ENCODE peak calls at places on chromosomes 4 and X, in five cellular contexts. V, G, S, K and L are unnamed samples. For H3K9me3, the result is how much of the 10 kb centered on the place peaks cover.

GRCh38 chr4:148026022-148026421 is 294.1 kb downstream of the ARHGAP10 start:
- DNase-seq in G (peak), S (no peak), V (no peak), K (no peak), L (no peak)

GRCh38 chrX:119187298-119187697 is 48.8 kb upstream of the PGRMC1 start:
- DNase-seq in G (no peak), V (no peak), K (no peak), S (no peak), L (no peak)

GRCh38 chr4:82954212-82954611 is 53.7 kb downstream of the THAP9 start:
- DNase-seq in K (no peak), S (no peak), V (no peak), G (no peak), L (no peak)

GRCh38 chrX:97363843-97364242 is 480.1 kb downstream of the RPA4 start:
- DNase-seq in V (no peak), S (no peak), K (no peak), G (no peak), L (no peak)

GRCh38 chrX:110420771-110421498 is 62.3 kb downstream of the RTL9 start:
- DNase-seq in K (no peak), V (no peak), S (no peak), G (no peak), L (no peak)

GRCh38 chr4:70239497-70239896 is 2.9 kb upstream of the CSN3 start:
- DNase-seq in G (no peak), S (no peak), V (no peak), K (no peak), L (no peak)

GRCh38 chr4:173835863-173836262 is 305.8 kb upstream of the HAND2 start:
- DNase-seq in V (no peak), G (peak), K (no peak), S (no peak), L (no peak)

GRCh38 chrX:40402771-40403533 is 177.8 kb upstream of the ATP6AP2 start:
- DNase-seq in S (no peak), V (no peak), G (peak), K (no peak), L (no peak)

GRCh38 chr4:84750260-84750955 is 167.5 kb downstream of the CDS1 start:
- DNase-seq in V (no peak), S (no peak), K (no peak), G (peak), L (no peak)

GRCh38 chrX:373641-374471 is 12.9 kb downstream of the PPP2R3B start:
- DNase-seq in S (peak), G (peak), V (no peak), K (no peak), L (no peak)

GRCh38 chr4:11337287-11337686 is 91.4 kb downstream of the HS3ST1 start:
- DNase-seq in V (no peak), K (no peak), G (no peak), S (no peak), L (no peak)

GRCh38 chr4:106584590-106584989 is 216.0 kb upstream of the GIMD1 start:
- DNase-seq in K (no peak), G (peak), S (no peak), V (no peak), L (no peak)

GRCh38 chrX:71637253-71637618 is 18.9 kb upstream of the CXCR3 start:
- DNase-seq in S (no peak), V (no peak), K (no peak), G (peak), L (no peak)
- H3K9me3 ChIP-seq in S (under half), V (under half), K (under half), G (under half), L (under half)

GRCh38 chrX:50107470-50107869 is 93.3 kb downstream of the AKAP4 start:
- DNase-seq in S (no peak), V (no peak), G (no peak), K (no peak), L (no peak)
- H3K9me3 ChIP-seq in S (under half), V (under half), G (under half), K (under half), L (under half)

DNA sequence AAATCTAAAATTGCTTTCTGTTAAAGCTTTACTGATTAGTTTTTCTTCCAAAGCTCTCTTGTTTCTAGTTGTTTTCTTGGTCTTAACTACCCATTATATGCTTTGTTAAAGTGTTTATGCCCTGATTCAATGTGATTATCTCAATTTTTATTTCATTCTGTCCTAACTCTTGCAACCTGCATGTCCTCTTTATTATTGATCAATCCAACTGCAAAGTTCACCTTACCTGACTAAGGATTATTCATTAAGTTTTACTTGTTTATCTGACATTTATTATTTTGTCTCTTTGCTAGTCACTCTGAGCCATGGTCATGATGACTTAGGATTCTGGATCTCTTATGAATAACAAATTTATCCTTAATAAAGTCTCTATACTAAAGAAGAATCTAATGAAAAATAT is 15.8 kb downstream of the UGT2B10 start:
- DNase-seq in K (no peak), V (no peak), S (no peak), G (no peak), L (no peak)
- H3K9me3 ChIP-seq in K (under half), V (under half), S (under half), G (under half), L (under half)

GRCh38 chr4:38800366-38800765 is 4.2 kb downstream of the TLR1 start:
- DNase-seq in S (no peak), V (no peak), G (no peak), K (no peak), L (no peak)
- H3K9me3 ChIP-seq in S (half or more), V (under half), G (under half), K (under half), L (under half)